ENCODE peak calls at places on chromosomes 3 and 15, in six cellular contexts. One of them, this sample, is unnamed.

GRCh38 chr15:44414001-44414400 is 13.4 kb upstream of the CTDSPL2 start:
- ATAC-seq in A549: no peak
- ATAC-seq in GM12878: peak
- ATAC-seq in HepG2: no peak
- ATAC-seq in upper lobe of left lung: no peak
- ATAC-seq in K562: no peak
- ATAC-seq in this sample: no peak

GRCh38 chr15:78372880-78373279 is 32.7 kb downstream of the CRABP1 start:
- ATAC-seq in A549: peak
- ATAC-seq in GM12878: no peak
- ATAC-seq in HepG2: no peak
- ATAC-seq in upper lobe of left lung: no peak
- ATAC-seq in K562: no peak
- ATAC-seq in this sample: no peak

GRCh38 chr3:9940746-9941145 is 7.1 kb downstream of the CRELD1 start:
- ATAC-seq in A549: no peak
- ATAC-seq in GM12878: no peak
- ATAC-seq in HepG2: no peak
- ATAC-seq in upper lobe of left lung: no peak
- ATAC-seq in K562: no peak
- ATAC-seq in this sample: no peak

GRCh38 chr3:181326637-181327223 is 337.2 kb upstream of the DNAJC19 start:
- ATAC-seq in A549: peak
- ATAC-seq in GM12878: peak
- ATAC-seq in HepG2: peak
- ATAC-seq in upper lobe of left lung: no peak
- ATAC-seq in K562: no peak
- ATAC-seq in this sample: no peak

GRCh38 chr15:101499863-101500713 is 10.6 kb upstream of the PCSK6 start:
- ATAC-seq in A549: no peak
- ATAC-seq in GM12878: peak
- ATAC-seq in HepG2: no peak
- ATAC-seq in upper lobe of left lung: no peak
- ATAC-seq in K562: no peak
- ATAC-seq in this sample: peak

GRCh38 chr3:151216641-151217040 is 13.6 kb upstream of the GPR171 start:
- ATAC-seq in A549: no peak
- ATAC-seq in GM12878: no peak
- ATAC-seq in HepG2: no peak
- ATAC-seq in upper lobe of left lung: no peak
- ATAC-seq in K562: no peak
- ATAC-seq in this sample: no peak

GRCh38 chr3:155194973-155195372 is 98.5 kb downstream of the STRIT1 start:
- ATAC-seq in A549: no peak
- ATAC-seq in GM12878: no peak
- ATAC-seq in HepG2: no peak
- ATAC-seq in upper lobe of left lung: no peak
- ATAC-seq in K562: peak
- ATAC-seq in this sample: no peak

GRCh38 chr3:186162221-186162620 is 53.3 kb upstream of the ETV5 start:
- ATAC-seq in A549: no peak
- ATAC-seq in GM12878: peak
- ATAC-seq in HepG2: no peak
- ATAC-seq in upper lobe of left lung: peak
- ATAC-seq in K562: peak
- ATAC-seq in this sample: peak

GRCh38 chr3:142053835-142054234 is 95.5 kb downstream of the TFDP2 start:
- ATAC-seq in A549: no peak
- ATAC-seq in GM12878: no peak
- ATAC-seq in HepG2: no peak
- ATAC-seq in upper lobe of left lung: no peak
- ATAC-seq in K562: no peak
- ATAC-seq in this sample: no peak

GRCh38 chr3:102182162-102182561 is 252.7 kb upstream of the ZPLD1 start:
- ATAC-seq in A549: peak
- ATAC-seq in GM12878: no peak
- ATAC-seq in HepG2: no peak
- ATAC-seq in upper lobe of left lung: no peak
- ATAC-seq in K562: no peak
- ATAC-seq in this sample: no peak

GRCh38 chr15:80242132-80242769 is 9.8 kb downstream of the CTXND1 start:
- ATAC-seq in A549: peak
- ATAC-seq in GM12878: peak
- ATAC-seq in HepG2: peak
- ATAC-seq in upper lobe of left lung: peak
- ATAC-seq in K562: peak
- ATAC-seq in this sample: no peak

DNA sequence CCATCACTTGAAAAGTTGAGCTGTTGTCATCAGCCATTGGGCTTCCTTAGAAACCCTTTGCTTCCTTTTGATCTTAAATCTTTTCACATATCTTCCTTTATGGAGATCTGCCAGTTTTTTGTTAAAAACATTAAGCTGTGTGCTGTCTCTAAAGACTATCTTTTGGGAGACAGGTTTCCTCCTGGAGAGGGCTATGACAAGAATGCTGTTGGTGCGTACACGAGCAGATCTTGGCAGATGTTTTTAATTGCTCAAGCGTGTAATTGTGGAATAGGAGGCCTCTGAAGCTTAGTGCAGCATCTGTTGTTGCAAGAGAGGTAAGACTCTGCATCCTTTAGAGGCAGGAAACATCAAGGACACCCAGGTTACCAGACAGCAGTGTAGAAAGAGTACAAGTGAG is 56.8 kb downstream of the PHLDB2 start:
- ATAC-seq in A549: no peak
- ATAC-seq in GM12878: no peak
- ATAC-seq in HepG2: no peak
- ATAC-seq in upper lobe of left lung: no peak
- ATAC-seq in K562: no peak
- ATAC-seq in this sample: peak
- TF ChIP-seq EP300 in A549: no peak
- TF ChIP-seq EP300 in GM12878: no peak
- TF ChIP-seq EP300 in HepG2: no peak
- TF ChIP-seq EP300 in upper lobe of left lung: no peak
- TF ChIP-seq EP300 in K562: no peak
- TF ChIP-seq EP300 in this sample: no peak

DNA sequence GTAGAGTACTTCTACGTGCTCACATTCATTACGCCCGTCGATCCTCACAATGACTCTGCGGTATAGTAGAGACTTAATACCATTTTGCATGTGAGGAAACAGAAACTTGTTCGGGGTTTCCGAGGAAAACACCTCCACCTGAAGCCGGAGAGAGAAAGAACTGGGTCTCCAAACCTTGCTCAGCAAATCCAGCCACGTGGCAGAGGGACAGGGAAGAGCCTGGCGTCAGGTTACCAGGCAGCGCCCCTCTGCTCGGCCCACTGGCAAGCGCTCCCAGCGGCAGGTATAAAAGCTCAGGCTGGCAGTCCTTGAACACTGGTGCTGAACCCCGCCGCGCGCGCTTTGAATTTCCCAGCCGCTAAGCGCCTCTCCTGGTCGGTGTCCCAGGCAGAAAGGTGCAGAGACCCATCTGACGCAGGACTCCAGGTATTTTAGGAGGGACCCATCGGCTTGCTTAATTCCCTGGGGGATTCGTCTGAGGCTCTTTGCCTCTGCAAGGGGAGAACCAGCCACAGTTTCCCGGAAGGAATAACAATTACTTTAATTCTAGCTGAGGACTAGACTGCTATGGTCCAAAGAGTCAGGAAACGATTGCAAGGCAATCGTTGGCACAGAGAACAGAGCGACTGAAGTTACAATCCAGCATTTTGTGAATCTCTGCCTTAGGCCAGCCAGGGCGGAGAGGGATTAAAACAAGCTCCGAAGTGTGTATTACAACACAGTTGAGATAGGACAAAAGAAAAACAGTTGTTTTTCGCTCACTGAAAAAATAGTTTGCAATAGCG is at the start of gene C2CD4A:
- ATAC-seq in A549: peak
- ATAC-seq in GM12878: peak
- ATAC-seq in HepG2: peak
- ATAC-seq in upper lobe of left lung: peak
- ATAC-seq in K562: no peak
- ATAC-seq in this sample: peak
- H3K4me3 ChIP-seq in A549: peak
- H3K4me3 ChIP-seq in GM12878: peak
- H3K4me3 ChIP-seq in HepG2: peak
- H3K4me3 ChIP-seq in upper lobe of left lung: peak
- H3K4me3 ChIP-seq in K562: no peak
- H3K4me3 ChIP-seq in this sample: peak

DNA sequence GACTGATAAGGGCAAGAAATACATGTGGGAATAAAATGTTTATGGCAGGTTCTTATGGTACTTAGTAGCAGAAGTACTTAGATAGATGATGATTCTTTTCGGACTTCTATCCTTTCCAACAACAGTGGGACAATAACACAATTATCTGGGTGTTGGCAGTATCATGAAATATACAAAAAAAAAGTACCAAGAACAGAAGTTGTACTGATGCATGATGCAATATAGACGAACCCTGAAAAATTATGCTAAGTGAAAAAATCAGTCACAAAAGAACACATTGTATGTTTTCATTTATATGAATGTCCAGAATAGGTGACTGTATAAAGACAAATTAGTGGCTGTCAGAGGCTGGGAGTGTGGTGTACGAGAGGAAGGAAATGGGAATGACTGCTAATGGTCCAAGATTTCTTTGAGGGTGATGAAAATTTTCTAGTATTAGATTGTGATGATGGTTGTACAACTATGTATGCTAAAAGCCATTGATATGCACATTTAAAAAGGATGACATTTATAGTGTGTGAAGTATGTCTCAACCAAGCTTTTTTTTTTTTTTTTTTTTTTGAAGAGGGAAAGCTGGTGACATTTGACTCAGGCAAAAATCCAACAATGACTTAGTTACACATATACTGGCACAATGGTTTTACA is 20.0 kb downstream of the PDE12 start:
- ATAC-seq in A549: no peak
- ATAC-seq in GM12878: no peak
- ATAC-seq in HepG2: no peak
- ATAC-seq in upper lobe of left lung: no peak
- ATAC-seq in K562: no peak
- ATAC-seq in this sample: no peak
- TF ChIP-seq EP300 in A549: no peak
- TF ChIP-seq EP300 in GM12878: no peak
- TF ChIP-seq EP300 in HepG2: no peak
- TF ChIP-seq EP300 in upper lobe of left lung: no peak
- TF ChIP-seq EP300 in K562: no peak
- TF ChIP-seq EP300 in this sample: no peak

DNA sequence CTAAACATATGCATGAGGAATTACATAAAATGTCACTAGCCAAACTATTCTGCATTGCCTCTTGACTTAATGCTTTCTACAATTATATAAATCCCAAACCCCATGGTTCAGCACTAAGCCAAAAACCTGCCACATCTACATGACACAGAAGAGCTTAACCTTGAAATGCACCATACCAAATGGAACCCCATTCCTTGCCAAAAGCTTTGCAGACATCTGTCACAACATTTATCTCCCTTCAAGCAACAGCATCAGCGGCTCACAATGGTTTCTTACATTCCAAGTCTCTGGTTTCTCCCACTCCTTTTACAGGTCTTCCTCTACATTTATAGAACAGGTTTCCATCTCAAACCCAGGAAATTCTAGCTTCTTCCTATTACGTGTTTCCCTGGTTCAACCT is 58.4 kb upstream of the GYG1 start:
- ATAC-seq in A549: no peak
- ATAC-seq in GM12878: no peak
- ATAC-seq in HepG2: no peak
- ATAC-seq in upper lobe of left lung: no peak
- ATAC-seq in K562: no peak
- ATAC-seq in this sample: no peak
- H3K4me3 ChIP-seq in A549: no peak
- H3K4me3 ChIP-seq in GM12878: no peak
- H3K4me3 ChIP-seq in HepG2: no peak
- H3K4me3 ChIP-seq in upper lobe of left lung: no peak
- H3K4me3 ChIP-seq in K562: no peak
- H3K4me3 ChIP-seq in this sample: no peak

DNA sequence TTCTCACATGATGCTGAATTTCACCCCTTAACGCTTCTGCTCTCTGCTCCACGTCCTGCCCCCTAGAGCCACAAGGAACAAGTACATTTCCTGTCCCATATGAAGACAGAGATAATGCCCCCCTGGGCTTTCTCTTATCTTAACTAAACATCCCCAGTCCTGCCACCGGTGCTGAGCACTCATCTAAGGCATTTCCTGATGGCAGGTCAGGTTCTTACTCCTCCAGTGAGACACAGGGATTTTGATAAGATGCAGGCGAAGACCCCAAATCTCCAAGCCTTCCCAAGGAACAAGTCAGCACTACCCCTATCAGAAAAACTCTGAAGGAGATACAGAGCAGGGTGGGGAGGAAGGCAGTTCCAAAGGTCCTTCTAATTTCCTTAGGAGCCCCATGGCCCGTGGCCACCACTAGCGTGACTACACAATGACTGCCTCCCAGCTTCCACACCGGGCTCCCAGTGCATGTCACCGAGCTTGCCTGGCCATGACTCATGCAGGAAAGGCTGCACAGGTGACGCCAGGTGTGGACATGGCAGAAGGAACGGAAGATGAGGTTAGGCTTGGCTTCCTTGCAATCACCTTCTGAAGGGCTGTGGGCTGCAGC is 152.9 kb downstream of the XXYLT1 start:
- ATAC-seq in A549: peak
- ATAC-seq in GM12878: peak
- ATAC-seq in HepG2: peak
- ATAC-seq in upper lobe of left lung: no peak
- ATAC-seq in K562: peak
- ATAC-seq in this sample: peak
- TF ChIP-seq EP300 in A549: no peak
- TF ChIP-seq EP300 in GM12878: no peak
- TF ChIP-seq EP300 in HepG2: no peak
- TF ChIP-seq EP300 in upper lobe of left lung: no peak
- TF ChIP-seq EP300 in K562: peak
- TF ChIP-seq EP300 in this sample: no peak

This sample was measured in gastroesophageal sphincter.